ENCODE peak calls at places on chromosomes 12 and 14, in nine cellular contexts. F is GM23338, K is GM12878, M is breast epithelium, T is K562, R is SK-N-SH, I is stomach, P is Panc1, U is HL-60. D is an unnamed sample.

GRCh38 chr12:123271182-123271491 is 519 bp downstream of the CDK2AP1 start:
- DNase-seq in F (peak; percentile 86), K (no peak), M (peak; percentile 81), T (peak; percentile 82), R (peak; percentile 89), I (peak; percentile 78), P (no peak), U (peak; percentile 73), D (no peak)

GRCh38 chr14:61334197-61334701 is 12.9 kb downstream of the PRKCH start:
- DNase-seq in F (peak; percentile 2), K (no peak), M (no peak), T (no peak), R (no peak), I (no peak), P (no peak), U (no peak), D (no peak)

GRCh38 chr12:26791328-26791791 is 41.6 kb downstream of the ITPR2 start:
- DNase-seq in F (no peak), K (peak; percentile 54), M (no peak), T (no peak), R (no peak), I (no peak), P (no peak), U (peak; percentile 30), D (no peak)

GRCh38 chr14:72563676-72564075 is 330.2 kb downstream of the DPF3 start:
- DNase-seq in F (no peak), K (no peak), M (no peak), T (no peak), R (no peak), I (no peak), P (no peak), U (no peak), D (no peak)

GRCh38 chr12:58420496-58420895 is 479.1 kb downstream of the ATP23 start:
- DNase-seq in F (no peak), K (no peak), M (no peak), T (no peak), R (no peak), I (no peak), P (no peak), U (no peak), D (no peak)

GRCh38 chr14:24179961-24180726 is 8.3 kb downstream of the REC8 start:
- DNase-seq in F (no peak), K (no peak), M (no peak), T (no peak), R (no peak), I (no peak), P (no peak), U (no peak), D (no peak)

GRCh38 chr14:25400607-25401206 is 350.8 kb upstream of the STXBP6 start:
- DNase-seq in F (peak; percentile 83), K (no peak), M (no peak), T (peak; percentile 13), R (peak; percentile 9), I (peak; percentile 57), P (peak; percentile 15), U (peak; percentile 48), D (no peak)

GRCh38 chr14:61466249-61466904 is 145.0 kb downstream of the PRKCH start:
- DNase-seq in F (peak; percentile 79), K (no peak), M (no peak), T (no peak), R (no peak), I (no peak), P (no peak), U (no peak), D (no peak)

GRCh38 chr12:54372113-54372806 is 8.0 kb upstream of the GPR84 start:
- DNase-seq in F (no peak), K (no peak), M (no peak), T (no peak), R (no peak), I (no peak), P (no peak), U (no peak), D (no peak)

GRCh38 chr12:11675952-11676505 is 26.6 kb downstream of the ETV6 start:
- DNase-seq in F (no peak), K (no peak), M (no peak), T (no peak), R (no peak), I (no peak), P (no peak), U (no peak), D (no peak)

GRCh38 chr12:64418209-64418608 is 14.0 kb downstream of the XPOT start:
- DNase-seq in F (no peak), K (no peak), M (no peak), T (no peak), R (no peak), I (no peak), P (no peak), U (no peak), D (no peak)

GRCh38 chr14:75267141-75267601 is 11.5 kb upstream of the FOS start:
- DNase-seq in F (peak; percentile 40), K (no peak), M (no peak), T (no peak), R (no peak), I (no peak), P (no peak), U (no peak), D (no peak)

GRCh38 chr12:55675671-55676070 is 32.0 kb downstream of the ITGA7 start:
- DNase-seq in F (no peak), K (no peak), M (no peak), T (no peak), R (no peak), I (no peak), P (no peak), U (no peak), D (no peak)

GRCh38 chr12:96398422-96399080 is 1.7 kb downstream of the CDK17 start:
- DNase-seq in F (no peak), K (no peak), M (no peak), T (peak; percentile 34), R (no peak), I (no peak), P (no peak), U (no peak), D (no peak)

GRCh38 chr14:72451081-72451972 is 442.6 kb downstream of the DPF3 start:
- DNase-seq in F (no peak), K (peak; percentile 84), M (no peak), T (no peak), R (no peak), I (no peak), P (no peak), U (no peak), D (no peak)

GRCh38 chr12:116395381-116395780 is 117.9 kb upstream of the MED13L start:
- DNase-seq in F (no peak), K (no peak), M (no peak), T (no peak), R (no peak), I (no peak), P (no peak), U (peak; percentile 16), D (no peak)

GRCh38 chr12:68481181-68481941 is 129.3 kb upstream of the RAP1B start:
- DNase-seq in F (no peak), K (peak; percentile 89), M (no peak), T (no peak), R (no peak), I (no peak), P (no peak), U (no peak), D (no peak)

GRCh38 chr12:6944381-6945186 is 762 bp downstream of the C12orf57 start:
- DNase-seq in F (peak; percentile 97), K (peak; percentile 85), M (peak; percentile 93), T (peak; percentile 92), R (peak; percentile 93), I (peak; percentile 95), P (peak; percentile 75), U (peak; percentile 93), D (peak; percentile 97)

GRCh38 chr14:91858536-91859275 is 8.6 kb downstream of the TC2N start:
- DNase-seq in F (peak; percentile 32), K (no peak), M (no peak), T (peak; percentile 46), R (no peak), I (no peak), P (no peak), U (no peak), D (no peak)

GRCh38 chr14:66087231-66087630 is 398.9 kb upstream of the CCDC196 start:
- DNase-seq in F (no peak), K (no peak), M (no peak), T (no peak), R (no peak), I (no peak), P (no peak), U (no peak), D (no peak)

GRCh38 chr14:80059041-80059440 is 152.3 kb downstream of the DIO2 start:
- DNase-seq in F (no peak), K (no peak), M (no peak), T (no peak), R (no peak), I (no peak), P (no peak), U (no peak), D (no peak)
- TF ChIP-seq POLR2AphosphoS5 in F (no peak), K (no peak), M (no peak), T (no peak), R (no peak), I (no peak), P (no peak), U (no peak), D (no peak)

DNA sequence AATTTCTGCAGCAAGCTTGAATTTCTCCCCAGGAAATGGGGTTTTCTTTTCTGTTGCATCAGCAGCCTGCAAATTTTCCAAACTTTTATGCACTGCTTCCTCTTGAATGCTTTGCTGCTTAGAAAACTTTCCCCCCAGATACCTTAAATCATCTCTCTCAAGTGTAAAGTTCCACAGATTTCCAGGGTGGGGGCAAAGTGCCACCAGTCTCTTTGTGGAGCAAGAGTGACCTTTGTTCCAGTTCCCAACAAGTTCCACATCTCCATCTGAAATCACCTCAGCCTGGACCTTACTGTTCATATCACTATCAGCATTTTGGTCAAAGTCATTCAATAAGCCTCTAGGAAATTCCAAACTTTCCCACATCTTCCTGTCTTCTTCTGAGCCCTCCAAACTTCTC is 241.6 kb upstream of the TMTC1 start:
- DNase-seq in F (no peak), K (no peak), M (no peak), T (no peak), R (no peak), I (no peak), P (no peak), U (no peak), D (no peak)
- TF ChIP-seq CTCF in F (no peak), K (no peak), M (no peak), T (no peak), R (no peak), I (no peak), P (no peak), U (no peak), D (no peak)

DNA sequence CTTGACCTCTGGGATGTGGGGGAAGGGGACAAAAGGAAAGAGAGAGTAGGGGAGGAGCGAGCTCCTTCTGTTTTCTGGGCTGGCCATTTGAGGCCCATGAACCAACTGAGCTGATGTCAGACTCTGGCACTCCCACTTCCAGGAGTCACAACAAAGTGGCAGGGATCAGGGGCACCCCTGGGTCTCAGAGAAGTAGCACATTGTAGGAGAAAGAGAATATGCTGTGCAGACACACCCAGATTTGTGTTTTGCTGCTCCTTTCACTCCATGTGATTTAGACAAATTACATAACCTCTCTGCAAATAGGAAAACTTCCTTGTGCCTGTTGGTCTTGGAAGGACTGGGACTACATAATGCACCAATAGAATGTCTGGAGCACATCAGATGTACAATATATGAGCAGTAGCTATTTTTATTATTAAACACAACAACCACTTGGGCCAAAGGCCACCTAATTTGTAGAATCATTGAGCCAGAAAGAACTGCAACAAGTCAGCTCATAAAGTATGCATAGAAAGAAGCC is 265.5 kb downstream of the ZFP36L1 start:
- DNase-seq in F (no peak), K (no peak), M (no peak), T (no peak), R (no peak), I (peak; percentile 50), P (no peak), U (no peak), D (peak; percentile 49)
- TF ChIP-seq POLR2AphosphoS5 in F (no peak), K (no peak), M (no peak), T (no peak), R (no peak), I (peak; percentile 25), P (no peak), U (no peak), D (no peak)

GRCh38 chr14:82070753-82071152 is 537.1 kb upstream of the SEL1L start:
- DNase-seq in F (no peak), K (no peak), M (no peak), T (no peak), R (no peak), I (no peak), P (no peak), U (no peak), D (no peak)
- TF ChIP-seq CTCF in F (no peak), K (no peak), M (no peak), T (no peak), R (no peak), I (no peak), P (no peak), U (no peak), D (no peak)